ENCODE peak calls at places on chromosomes 4 and X, in nine cellular contexts. S is HL-60, D is tibial nerve, V is cardiac muscle cell, K is AG04450, A is SK-N-SH, Y is colonic mucosa, Q is endothelial cell of umbilical vein, G is BE2C. T is an unnamed sample.
A peak's percentile ranks its signal among the peaks of the same experiment; 100 is the strongest.

GRCh38 chr4:168693750-168694470 is 197.1 kb downstream of the PALLD start:
- DNase-seq in A (no peak), Y (no peak), Q (peak; percentile 86), V (no peak), G (no peak), D (no peak), S (no peak), K (no peak), T (no peak)

GRCh38 chr4:155026715-155027114 is 181.7 kb upstream of the NPY2R start:
- DNase-seq in S (no peak), G (no peak), D (no peak), Y (no peak), A (no peak), Q (peak; percentile 89), V (peak; percentile 14), K (no peak), T (no peak)

GRCh38 chr4:26715636-26716242 is 131.9 kb downstream of the TBC1D19 start:
- DNase-seq in V (no peak), S (no peak), Q (no peak), G (no peak), K (no peak), A (no peak), D (no peak), Y (no peak), T (no peak)

GRCh38 chr4:31106419-31106818 is 386.2 kb downstream of the PCDH7 start:
- DNase-seq in D (no peak), G (no peak), Q (peak; percentile 50), K (no peak), Y (no peak), S (no peak), V (no peak), A (no peak), T (no peak)

GRCh38 chrX:108171671-108172070 is 80.1 kb downstream of the ATG4A start:
- DNase-seq in Q (no peak), S (no peak), V (no peak), K (no peak), D (no peak), A (no peak), Y (no peak), G (no peak), T (no peak)

GRCh38 chr4:73859614-73860088 is 6.6 kb downstream of the PF4V1 start:
- DNase-seq in S (no peak), D (no peak), Q (no peak), G (no peak), A (no peak), V (peak; percentile 79), K (peak; percentile 74), Y (no peak), T (no peak)

GRCh38 chr4:1019726-1020470 is 8.5 kb downstream of the FGFRL1 start:
- DNase-seq in A (no peak), V (no peak), K (no peak), G (no peak), D (no peak), Y (no peak), S (no peak), Q (no peak), T (no peak)

GRCh38 chrX:24260827-24261550 is 52.9 kb downstream of the SUPT20HL2 start:
- DNase-seq in K (no peak), A (no peak), G (no peak), V (peak; percentile 82), Q (peak; percentile 55), S (peak; percentile 32), D (peak; percentile 37), Y (peak; percentile 46), T (peak; percentile 70)

GRCh38 chr4:56462157-56462556 is 5.3 kb upstream of the SRP72 start:
- DNase-seq in V (no peak), G (no peak), S (no peak), A (no peak), Q (no peak), K (no peak), D (no peak), Y (no peak), T (no peak)

GRCh38 chr4:151472711-151473110 is 63.7 kb downstream of the FHIP1A start:
- DNase-seq in S (no peak), Q (no peak), A (no peak), K (no peak), V (no peak), D (no peak), G (no peak), Y (no peak), T (no peak)

GRCh38 chr4:17981063-17981462 is 40.5 kb downstream of the LCORL start:
- DNase-seq in V (peak; percentile 7), Q (no peak), K (no peak), Y (no peak), D (no peak), A (no peak), G (no peak), S (peak; percentile 21), T (no peak)

GRCh38 chrX:68699960-68700746 is 52.7 kb downstream of the STARD8 start:
- DNase-seq in Y (no peak), A (no peak), D (no peak), G (no peak), V (peak; percentile 42), K (no peak), S (no peak), Q (peak; percentile 59), T (no peak)

GRCh38 chr4:118173956-118174355 is 139.7 kb downstream of the NDST3 start:
- DNase-seq in D (no peak), S (no peak), Q (peak; percentile 60), V (peak; percentile 84), G (no peak), A (no peak), Y (no peak), K (peak; percentile 82), T (no peak)

GRCh38 chrX:40209951-40210617 is 112.3 kb upstream of the BCOR start:
- DNase-seq in Y (no peak), S (no peak), K (no peak), V (no peak), G (no peak), D (no peak), A (no peak), Q (no peak), T (no peak)

GRCh38 chr4:82031386-82031785 is 342.4 kb downstream of the HNRNPD start:
- DNase-seq in G (no peak), A (no peak), Q (no peak), V (no peak), K (no peak), S (no peak), Y (no peak), D (no peak), T (no peak)

GRCh38 chrX:41300758-41301437 is 33.1 kb upstream of the DDX3X start:
- DNase-seq in G (no peak), S (no peak), Q (peak; percentile 7), Y (no peak), A (no peak), V (peak; percentile 29), K (no peak), D (peak; percentile 21), T (no peak)

GRCh38 chr4:114087596-114088230 is 108.3 kb upstream of the ARSJ start:
- DNase-seq in G (no peak), V (peak; percentile 67), Y (no peak), A (no peak), D (no peak), S (no peak), K (peak; percentile 55), Q (peak; percentile 85), T (no peak)

GRCh38 chr4:85522836-85523235 is 47.9 kb downstream of the ARHGAP24 start:
- DNase-seq in Y (no peak), G (no peak), K (no peak), Q (no peak), D (no peak), A (no peak), S (no peak), V (peak; percentile 39), T (no peak)

GRCh38 chrX:130117166-130117565 is 6.9 kb upstream of the ELF4 start:
- DNase-seq in S (no peak), V (no peak), G (no peak), A (no peak), K (no peak), Y (no peak), Q (no peak), D (no peak), T (no peak)

GRCh38 chr4:108172780-108173598 is 4.3 kb upstream of the LEF1 start:
- DNase-seq in A (peak; percentile 83), Q (peak; percentile 37), S (no peak), D (peak; percentile 20), Y (peak; percentile 40), V (peak; percentile 56), K (no peak), G (peak; percentile 48), T (peak; percentile 76)

GRCh38 chrX:38474543-38474942 is 86.8 kb upstream of the TSPAN7 start:
- DNase-seq in A (no peak), K (no peak), V (no peak), G (no peak), Q (no peak), S (no peak), D (no peak), Y (no peak), T (no peak)
- H3K4me3 ChIP-seq in A (no peak overlapping the region), K (no peak overlapping the region), V (no peak overlapping the region), G (no peak overlapping the region), Q (no peak overlapping the region), S (no peak overlapping the region), D (no peak overlapping the region), Y (no peak overlapping the region), T (no peak overlapping the region)

GRCh38 chr4:143616771-143617170 is 83.7 kb downstream of the FREM3 start:
- DNase-seq in D (no peak), K (no peak), A (no peak), G (no peak), V (peak; percentile 10), Q (no peak), Y (no peak), S (no peak), T (no peak)
- H3K27me3 ChIP-seq in D (no peaks in the 10 kb centered on the region), K (no peaks in the 10 kb centered on the region), A (no peaks in the 10 kb centered on the region), G (no peaks in the 10 kb centered on the region), V (no peaks in the 10 kb centered on the region), Q (no peaks in the 10 kb centered on the region), Y (no peaks in the 10 kb centered on the region), S (peaks cover 11% of the 10 kb centered on the region), T (no peaks in the 10 kb centered on the region)

DNA sequence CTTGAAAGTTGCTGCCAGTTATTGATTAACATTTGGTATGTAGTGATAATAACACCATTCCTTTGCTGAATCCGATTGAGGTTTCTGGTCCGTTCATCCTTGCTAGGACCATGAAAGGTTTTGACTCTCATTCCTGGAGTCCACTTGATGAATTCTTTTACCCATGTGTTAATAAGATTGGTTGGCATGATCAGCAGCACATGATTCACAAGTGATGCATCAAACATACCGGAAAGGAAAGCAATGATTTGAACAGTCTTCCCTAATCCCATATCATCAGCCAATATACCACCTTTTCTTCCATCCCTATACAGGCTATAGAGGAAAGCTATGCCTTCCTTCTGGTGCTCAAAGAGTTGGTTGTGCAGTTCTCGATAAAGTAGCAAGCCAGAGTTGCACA is 26.6 kb downstream of the PIN4 start:
- DNase-seq in S (no peak), Q (no peak), V (no peak), D (no peak), Y (no peak), K (no peak), A (no peak), G (no peak), T (no peak)
- TF ChIP-seq CTCF in S (no peak), Q (no peak), V (no peak), D (no peak), Y (no peak), K (no peak), A (no peak), G (no peak), T (no peak)

DNA sequence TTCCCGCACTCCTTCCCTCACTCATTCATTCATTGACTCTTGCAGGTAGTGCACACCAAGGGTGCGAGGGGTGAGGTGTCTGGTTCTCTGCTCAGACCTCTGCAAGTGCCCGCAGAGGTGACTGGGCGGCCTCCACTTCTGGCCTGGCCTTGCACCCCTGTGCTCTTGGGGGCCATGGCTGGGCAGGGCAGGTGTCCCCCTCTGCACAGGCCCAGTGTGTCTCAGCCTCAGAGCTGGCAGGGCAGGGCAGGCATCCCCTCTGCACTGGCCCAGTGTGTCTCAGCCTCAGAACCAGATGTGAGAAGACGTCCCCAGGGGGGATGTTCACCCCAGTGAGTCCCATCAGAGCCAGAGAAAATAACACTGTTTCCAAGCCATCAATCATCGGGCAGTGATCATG is 16.8 kb downstream of the CPZ start:
- DNase-seq in A (peak; percentile 54), D (no peak), K (no peak), G (no peak), Q (no peak), S (no peak), V (no peak), Y (no peak), T (no peak)
- H3K4me3 ChIP-seq in A (no peak overlapping the region), D (no peak overlapping the region), K (no peak overlapping the region), G (no peak overlapping the region), Q (no peak overlapping the region), S (no peak overlapping the region), V (no peak overlapping the region), Y (no peak overlapping the region), T (no peak overlapping the region)